ENCODE peak calls at places on chromosomes 13 and 19, in eight cellular contexts. U is fibroblast of the aortic adventitia; F is ascending aorta; V is CD8-positive, alpha-beta T cell; A is cardiac fibroblast; H is WERI-Rb-1; R is cardiac muscle cell; T is aorta. Y is an unnamed sample.

GRCh38 chr19:4338441-4339350 is at the start of gene STAP2:
- DNase-seq in V (no peak), A (no peak), R (peak), T (no peak), H (peak), U (no peak), F (no peak), Y (no peak)

GRCh38 chr19:35483089-35483488 is 7.2 kb downstream of the KRTDAP start:
- DNase-seq in R (no peak), U (no peak), T (peak), V (no peak), F (no peak), H (no peak), A (no peak), Y (no peak)

GRCh38 chr19:46357846-46358583 is 11.1 kb downstream of the PPP5C start:
- DNase-seq in V (no peak), F (no peak), T (peak), A (no peak), U (peak), R (peak), H (no peak), Y (no peak)

GRCh38 chr19:7610491-7611240 is 15.0 kb downstream of the CAMSAP3 start:
- DNase-seq in H (peak), U (no peak), A (no peak), V (no peak), R (no peak), F (no peak), T (no peak), Y (no peak)

GRCh38 chr19:49327878-49328544 is 3.0 kb upstream of the SLC6A16 start:
- DNase-seq in F (no peak), A (peak), V (peak), U (peak), T (no peak), H (no peak), R (peak), Y (no peak)

GRCh38 chr19:19642506-19643157 is 825 bp downstream of the GMIP start:
- DNase-seq in R (peak), U (no peak), A (no peak), T (no peak), V (no peak), H (no peak), F (no peak), Y (peak)

GRCh38 chr19:574658-575526 is 2.5 kb downstream of the BSG start:
- DNase-seq in R (peak), F (no peak), H (no peak), T (peak), V (no peak), U (peak), A (peak), Y (no peak)

GRCh38 chr13:112697756-112698655 is 8.2 kb downstream of the ATP11A start:
- DNase-seq in V (no peak), H (no peak), T (peak), U (peak), A (no peak), R (no peak), F (no peak), Y (no peak)

GRCh38 chr19:35462476-35462953 is 14.5 kb downstream of the FFAR2 start:
- DNase-seq in H (no peak), U (no peak), V (peak), T (no peak), A (no peak), F (no peak), R (no peak), Y (peak)

GRCh38 chr13:41909524-41909923 is 51.4 kb downstream of the VWA8 start:
- DNase-seq in V (no peak), H (no peak), R (no peak), T (no peak), A (no peak), F (no peak), U (no peak), Y (no peak)

GRCh38 chr13:108176685-108177274 is 38.6 kb downstream of the LIG4 start:
- DNase-seq in V (peak), F (no peak), H (peak), R (peak), T (no peak), A (peak), U (peak), Y (peak)

GRCh38 chr19:1027953-1028902 is 1.8 kb downstream of the CNN2 start:
- DNase-seq in T (peak), F (no peak), V (peak), H (peak), A (peak), R (peak), U (peak), Y (peak)

GRCh38 chr19:8698433-8699063 is at the start of gene ACTL9:
- DNase-seq in R (no peak), T (no peak), U (no peak), F (no peak), V (no peak), H (no peak), A (no peak), Y (no peak)

GRCh38 chr13:96796234-96796633 is 198.0 kb downstream of the OXGR1 start:
- DNase-seq in U (peak), H (no peak), T (no peak), R (no peak), F (no peak), A (no peak), V (no peak), Y (no peak)

GRCh38 chr13:98575876-98576214 is 1.1 kb downstream of the STK24 start:
- DNase-seq in T (no peak), R (no peak), F (no peak), V (no peak), H (no peak), A (no peak), U (no peak), Y (no peak)

GRCh38 chr19:6270822-6271221 is 9.0 kb downstream of the MLLT1 start:
- DNase-seq in R (no peak), F (no peak), T (no peak), V (no peak), A (no peak), H (no peak), U (no peak), Y (no peak)

GRCh38 chr13:75829874-75830273 is 193.7 kb downstream of the LMO7 start:
- DNase-seq in R (no peak), F (no peak), V (no peak), T (no peak), H (no peak), U (peak), A (no peak), Y (no peak)

GRCh38 chr19:12880551-12881171 is 588 bp downstream of the DNASE2 start:
- DNase-seq in U (peak), A (peak), F (no peak), T (peak), H (no peak), V (no peak), R (peak), Y (no peak)

GRCh38 chr13:30456290-30456689 is 9.4 kb downstream of the HMGB1 start:
- DNase-seq in F (no peak), V (no peak), A (peak), R (peak), U (peak), H (no peak), T (no peak), Y (no peak)

GRCh38 chr19:49873834-49874233 is 3.3 kb downstream of the AKT1S1 start:
- DNase-seq in U (no peak), T (no peak), F (no peak), R (no peak), H (no peak), V (no peak), A (no peak), Y (no peak)

GRCh38 chr19:56126983-56127780 is 6.1 kb upstream of the ZNF787 start:
- DNase-seq in V (no peak), R (no peak), U (no peak), H (no peak), A (no peak), F (no peak), T (no peak), Y (no peak)

GRCh38 chr13:32446778-32447465 is 19.0 kb upstream of the N4BP2L1 start:
- DNase-seq in H (peak), U (peak), T (no peak), R (peak), F (no peak), A (peak), V (no peak), Y (no peak)

GRCh38 chr19:29539668-29540067 is 13.9 kb downstream of the VSTM2B start:
- DNase-seq in V (no peak), T (peak), A (no peak), U (no peak), F (no peak), R (no peak), H (no peak), Y (no peak)

GRCh38 chr19:39951686-39952085 is 17.3 kb upstream of the FCGBP start:
- DNase-seq in V (no peak), R (peak), F (no peak), U (peak), A (peak), H (no peak), T (no peak), Y (no peak)

GRCh38 chr19:10120538-10121198 is 969 bp upstream of the EIF3G start:
- DNase-seq in V (no peak), H (no peak), U (peak), T (no peak), A (peak), F (no peak), R (peak), Y (no peak)

GRCh38 chr19:31356587-31357314 is 7.5 kb upstream of the TSHZ3 start:
- DNase-seq in R (no peak), U (no peak), T (peak), A (no peak), V (peak), H (no peak), F (no peak), Y (peak)

GRCh38 chr19:39303373-39304184 is 7.4 kb downstream of the IFNL1 start:
- DNase-seq in V (no peak), H (no peak), U (no peak), F (no peak), T (peak), A (no peak), R (no peak), Y (no peak)

GRCh38 chr13:75486146-75486545 is 4.2 kb upstream of the TBC1D4 start:
- DNase-seq in U (no peak), R (no peak), H (no peak), F (no peak), V (no peak), A (no peak), T (no peak), Y (no peak)

GRCh38 chr19:8615813-8616596 is 5.5 kb upstream of the ADAMTS10 start:
- DNase-seq in U (peak), T (peak), R (peak), V (no peak), A (peak), H (peak), F (no peak), Y (peak)

GRCh38 chr19:5828661-5829566 is 10.6 kb downstream of the FUT6 start:
- DNase-seq in H (no peak), T (no peak), R (peak), F (no peak), U (peak), V (no peak), A (peak), Y (peak)

GRCh38 chr13:20416223-20416622 is 109.4 kb downstream of the CRYL1 start:
- DNase-seq in U (peak), H (no peak), T (no peak), F (no peak), V (no peak), R (peak), A (peak), Y (no peak)

GRCh38 chr13:37929308-37929707 is 59.7 kb upstream of the TRPC4 start:
- DNase-seq in F (no peak), A (no peak), V (no peak), T (no peak), H (no peak), U (no peak), R (no peak), Y (no peak)

GRCh38 chr19:53864308-53864836 is 3.3 kb upstream of the MYADM start:
- DNase-seq in A (no peak), R (no peak), T (no peak), V (no peak), U (no peak), F (no peak), H (no peak), Y (no peak)

GRCh38 chr19:48203794-48204628 is 33.5 kb downstream of the ZSWIM9 start:
- DNase-seq in U (peak), R (peak), V (peak), F (peak), H (peak), A (peak), T (peak), Y (peak)
- H3K4me3 ChIP-seq in U (peak), R (peak), V (peak), F (peak), H (peak), A (peak), T (peak), Y (peak)

GRCh38 chr13:24680921-24681585 is 845 bp downstream of the ATP12A start:
- DNase-seq in V (no peak), U (no peak), T (no peak), R (no peak), A (no peak), H (no peak), F (no peak), Y (no peak)

GRCh38 chr13:24680258-24680920 is at the start of gene ATP12A:
- DNase-seq in H (peak), F (no peak), U (no peak), R (no peak), A (no peak), T (no peak), V (peak), Y (no peak)

GRCh38 chr13:24678151-24678550 is 2.1 kb upstream of the ATP12A start:
- DNase-seq in A (no peak), V (no peak), U (no peak), R (no peak), F (no peak), H (no peak), T (no peak), Y (no peak)

GRCh38 chr13:24681930-24682329 is 1.7 kb downstream of the ATP12A start:
- DNase-seq in R (no peak), V (no peak), H (no peak), F (no peak), U (no peak), T (no peak), A (no peak), Y (no peak)

DNA sequence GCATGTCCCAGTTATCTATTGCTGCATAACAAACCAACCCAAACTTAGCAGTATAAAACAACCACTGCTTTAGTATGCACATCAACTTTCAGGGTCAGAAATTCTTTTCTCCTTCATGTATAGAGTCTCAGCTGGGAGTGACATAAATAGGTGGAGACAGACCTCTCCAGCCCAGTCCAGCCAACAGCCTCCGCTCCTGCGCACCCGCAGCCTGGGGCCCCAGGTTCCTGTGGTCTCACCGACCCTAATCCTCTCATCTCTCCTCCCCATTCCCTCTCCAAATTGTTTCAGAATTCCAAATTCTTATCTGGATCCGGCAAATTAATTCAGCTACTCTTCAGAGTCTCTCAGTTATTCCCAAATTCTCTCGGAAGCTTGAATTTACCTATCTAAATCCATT is 522 bp upstream of the ATP12A start:
- DNase-seq in U (no peak), T (no peak), R (no peak), V (no peak), A (no peak), H (no peak), F (no peak), Y (no peak)
- H3K4me3 ChIP-seq in U (no peak), T (no peak), R (peak), V (peak), A (no peak), H (peak), F (no peak), Y (no peak)

DNA sequence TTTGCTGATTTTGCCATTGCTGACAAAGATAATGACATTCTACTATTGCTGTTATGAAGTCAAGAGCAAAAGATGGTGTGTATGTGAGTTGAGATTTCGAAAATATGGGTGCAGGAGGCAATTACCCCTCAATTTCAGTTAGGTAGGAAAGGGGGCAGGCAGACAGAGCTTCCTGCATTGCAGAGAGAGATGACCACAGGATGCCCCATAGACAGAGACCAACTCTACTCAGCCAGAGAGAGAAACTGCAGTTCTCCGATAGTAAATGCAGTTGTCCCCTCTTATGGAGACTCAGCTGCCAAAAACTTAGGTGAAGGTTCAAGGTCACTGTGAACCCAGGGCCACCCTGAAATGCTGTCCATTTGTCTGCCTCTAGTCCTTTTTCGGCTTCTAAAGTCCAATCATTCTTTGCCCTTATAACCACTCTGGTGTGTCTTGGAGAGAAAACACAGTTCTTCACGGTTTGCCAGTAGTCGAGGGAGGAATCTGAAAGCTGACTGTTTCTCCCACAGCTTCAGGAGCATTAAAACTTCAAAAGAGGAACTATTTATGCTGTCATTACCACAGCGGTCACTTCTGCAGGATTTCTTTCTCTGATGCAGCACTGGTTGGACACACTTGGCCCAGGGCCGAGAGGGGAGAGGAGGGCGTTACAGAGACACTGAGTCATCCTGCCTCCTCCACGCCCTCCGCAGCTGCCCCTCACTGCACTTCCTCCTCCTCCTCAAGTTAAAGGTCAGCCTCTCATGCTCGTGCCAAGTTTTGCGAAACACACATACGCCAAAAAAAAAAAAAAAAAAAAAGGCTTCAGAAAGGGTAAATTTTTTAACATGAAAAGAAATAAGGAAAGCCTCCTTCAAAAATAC is 264.3 kb downstream of the FOXO1 start:
- DNase-seq in R (peak), U (peak), V (peak), T (peak), H (no peak), A (peak), F (peak), Y (no peak)
- H3K4me3 ChIP-seq in R (no peak), U (peak), V (no peak), T (no peak), H (no peak), A (no peak), F (peak), Y (no peak)

DNA sequence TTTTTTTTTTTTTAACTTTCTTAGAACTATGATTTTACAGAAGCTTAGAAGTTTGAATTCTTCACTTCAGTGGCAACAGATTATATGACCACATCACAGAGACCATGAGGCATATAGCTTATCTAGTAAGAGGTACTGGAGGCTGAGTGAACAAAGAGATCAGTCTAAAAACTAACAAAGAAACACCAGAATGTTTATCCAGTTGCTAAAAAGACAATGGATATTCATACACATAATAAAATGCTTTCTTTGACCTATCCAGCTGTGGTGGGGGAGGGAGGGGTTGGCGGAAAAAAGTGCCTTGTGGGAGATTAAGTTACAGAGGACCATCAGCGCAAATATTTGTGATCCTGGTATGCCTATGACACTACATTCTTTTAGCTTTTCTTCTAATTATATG is 34.7 kb upstream of the SLITRK6 start:
- DNase-seq in U (no peak), T (no peak), H (no peak), V (no peak), R (no peak), F (no peak), A (no peak), Y (no peak)
- H3K4me3 ChIP-seq in U (no peak), T (no peak), H (no peak), V (no peak), R (no peak), F (no peak), A (no peak), Y (no peak)

DNA sequence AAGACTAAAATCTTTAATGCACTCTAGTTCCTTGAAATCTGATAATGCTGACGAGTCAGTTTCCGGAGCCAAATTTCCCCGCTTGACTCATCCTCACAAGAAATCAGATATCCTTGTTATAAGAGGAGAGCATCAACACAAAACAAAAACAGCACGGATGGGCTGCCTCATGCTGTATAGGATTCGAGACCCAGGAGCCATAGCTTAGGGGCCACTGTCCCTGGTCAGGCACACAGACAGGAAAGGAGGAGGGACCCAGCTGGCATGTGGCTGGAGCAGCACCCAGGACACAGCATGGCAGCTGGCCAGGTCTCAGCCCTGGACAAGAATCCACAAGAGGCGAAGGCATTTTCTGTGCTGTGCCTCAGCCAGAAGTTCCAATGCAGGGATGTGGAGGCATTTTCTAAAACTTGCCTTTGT is 110.2 kb upstream of the SPATA13 start:
- DNase-seq in A (peak), R (peak), H (no peak), U (peak), F (no peak), V (no peak), T (no peak), Y (no peak)
- H3K4me3 ChIP-seq in A (no peak), R (no peak), H (no peak), U (no peak), F (no peak), V (no peak), T (no peak), Y (no peak)

GRCh38 chr13:23949736-23950135 is 52.4 kb upstream of the C1QTNF9B start:
- DNase-seq in R (no peak), T (no peak), A (no peak), V (no peak), H (no peak), U (no peak), F (no peak), Y (no peak)
- H3K4me3 ChIP-seq in R (no peak), T (no peak), A (no peak), V (no peak), H (no peak), U (no peak), F (no peak), Y (no peak)

DNA sequence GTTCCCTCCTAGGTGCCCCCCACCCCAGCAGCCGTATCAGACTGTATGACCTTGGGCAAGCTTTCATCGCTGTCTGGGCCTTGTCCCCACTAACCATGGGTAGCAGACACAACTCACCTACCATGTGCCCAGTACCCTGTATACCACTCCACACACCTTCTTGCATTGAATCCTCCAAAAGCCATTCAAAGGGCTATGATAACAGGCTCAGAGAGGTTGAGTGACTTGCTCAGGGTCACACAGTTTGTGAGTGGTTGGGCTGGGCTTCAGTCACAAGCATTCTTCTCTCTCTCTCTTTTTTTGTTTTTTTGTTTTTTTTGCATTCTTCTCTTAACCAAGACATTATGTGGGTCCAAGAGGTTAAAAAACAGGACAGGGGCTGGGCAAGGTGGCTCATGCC is 2.6 kb downstream of the RASAL3 start:
- DNase-seq in T (no peak), V (no peak), R (no peak), F (no peak), A (no peak), H (no peak), U (no peak), Y (no peak)
- H3K4me3 ChIP-seq in T (no peak), V (no peak), R (no peak), F (no peak), A (no peak), H (no peak), U (no peak), Y (no peak)